ENCODE peak calls at places on chromosomes 2 and 18, in five cellular contexts. One of them, this sample, is unnamed.

GRCh38 chr18:52343731-52344340 is 3.8 kb downstream of the DCC start:
- DNase-seq in coronary artery: no peak
- DNase-seq in body of pancreas: no peak
- DNase-seq in cardiac fibroblast: no peak
- DNase-seq in A549: no peak
- DNase-seq in this sample: no peak

GRCh38 chr2:24054366-24055010 is 4.9 kb downstream of the FKBP1B start:
- DNase-seq in coronary artery: no peak
- DNase-seq in body of pancreas: no peak
- DNase-seq in cardiac fibroblast: no peak
- DNase-seq in A549: no peak
- DNase-seq in this sample: no peak

GRCh38 chr18:50560681-50561629 is 1.1 kb downstream of the MAPK4 start:
- DNase-seq in coronary artery: no peak
- DNase-seq in body of pancreas: peak; percentile 25
- DNase-seq in cardiac fibroblast: no peak
- DNase-seq in A549: no peak
- DNase-seq in this sample: no peak

GRCh38 chr2:233152541-233152940 is 92.4 kb downstream of the INPP5D start:
- DNase-seq in coronary artery: no peak
- DNase-seq in body of pancreas: peak; percentile 39
- DNase-seq in cardiac fibroblast: peak; percentile 66
- DNase-seq in A549: no peak
- DNase-seq in this sample: peak; percentile 62

GRCh38 chr18:50401888-50402287 is 27.0 kb downstream of the SKA1 start:
- DNase-seq in coronary artery: no peak
- DNase-seq in body of pancreas: peak; percentile 98
- DNase-seq in cardiac fibroblast: peak; percentile 54
- DNase-seq in A549: peak; percentile 3
- DNase-seq in this sample: peak; percentile 38

GRCh38 chr2:25566694-25567093 is 106.7 kb downstream of the DTNB start:
- DNase-seq in coronary artery: no peak
- DNase-seq in body of pancreas: no peak
- DNase-seq in cardiac fibroblast: peak; percentile 74
- DNase-seq in A549: no peak
- DNase-seq in this sample: peak; percentile 35

GRCh38 chr18:22349317-22349898 is 68.3 kb downstream of the CTAGE1 start:
- DNase-seq in coronary artery: no peak
- DNase-seq in body of pancreas: no peak
- DNase-seq in cardiac fibroblast: peak; percentile 95
- DNase-seq in A549: no peak
- DNase-seq in this sample: peak; percentile 91

GRCh38 chr18:75154997-75155396 is 53.9 kb downstream of the PTGR3 start:
- DNase-seq in coronary artery: peak; percentile 36
- DNase-seq in body of pancreas: no peak
- DNase-seq in cardiac fibroblast: no peak
- DNase-seq in A549: no peak
- DNase-seq in this sample: no peak

GRCh38 chr2:75896779-75897366 is 186.2 kb upstream of the GCFC2 start:
- DNase-seq in coronary artery: no peak
- DNase-seq in body of pancreas: peak; percentile 40
- DNase-seq in cardiac fibroblast: no peak
- DNase-seq in A549: peak; percentile 4
- DNase-seq in this sample: no peak

GRCh38 chr2:36659872-36660312 is 36.6 kb upstream of the VIT start:
- DNase-seq in coronary artery: no peak
- DNase-seq in body of pancreas: no peak
- DNase-seq in cardiac fibroblast: no peak
- DNase-seq in A549: no peak
- DNase-seq in this sample: no peak

GRCh38 chr2:126856403-126856802 is 42.3 kb upstream of the TEX51 start:
- DNase-seq in coronary artery: no peak
- DNase-seq in body of pancreas: no peak
- DNase-seq in cardiac fibroblast: no peak
- DNase-seq in A549: no peak
- DNase-seq in this sample: no peak

GRCh38 chr18:77096031-77096371 is 36.6 kb downstream of the MBP start:
- DNase-seq in coronary artery: no peak
- DNase-seq in body of pancreas: no peak
- DNase-seq in cardiac fibroblast: no peak
- DNase-seq in A549: no peak
- DNase-seq in this sample: no peak

GRCh38 chr2:128305555-128306080 is 13.1 kb downstream of the HS6ST1 start:
- DNase-seq in coronary artery: no peak
- DNase-seq in body of pancreas: peak; percentile 32
- DNase-seq in cardiac fibroblast: no peak
- DNase-seq in A549: no peak
- DNase-seq in this sample: no peak

GRCh38 chr2:216078776-216079175 is 2.8 kb downstream of the PECR start:
- DNase-seq in coronary artery: no peak
- DNase-seq in body of pancreas: no peak
- DNase-seq in cardiac fibroblast: no peak
- DNase-seq in A549: no peak
- DNase-seq in this sample: peak; percentile 35

GRCh38 chr2:218272531-218273212 is 2.4 kb downstream of the PNKD start:
- DNase-seq in coronary artery: peak; percentile 97
- DNase-seq in body of pancreas: peak; percentile 96
- DNase-seq in cardiac fibroblast: peak; percentile 96
- DNase-seq in A549: peak; percentile 87
- DNase-seq in this sample: peak; percentile 99

GRCh38 chr2:74399785-74400184 is 19.7 kb upstream of the DCTN1 start:
- DNase-seq in coronary artery: no peak
- DNase-seq in body of pancreas: no peak
- DNase-seq in cardiac fibroblast: peak; percentile 58
- DNase-seq in A549: peak; percentile 45
- DNase-seq in this sample: peak; percentile 65

GRCh38 chr18:51668101-51668500 is 470.6 kb upstream of the MEX3C start:
- DNase-seq in coronary artery: no peak
- DNase-seq in body of pancreas: peak; percentile 66
- DNase-seq in cardiac fibroblast: peak; percentile 63
- DNase-seq in A549: peak; percentile 11
- DNase-seq in this sample: peak; percentile 32

GRCh38 chr2:123453046-123453445 is 572.0 kb upstream of the CNTNAP5 start:
- DNase-seq in coronary artery: no peak
- DNase-seq in body of pancreas: no peak
- DNase-seq in cardiac fibroblast: no peak
- DNase-seq in A549: no peak
- DNase-seq in this sample: no peak
- TF ChIP-seq CTCF in coronary artery: no peak
- TF ChIP-seq CTCF in body of pancreas: no peak
- TF ChIP-seq CTCF in cardiac fibroblast: no peak
- TF ChIP-seq CTCF in A549: no peak
- TF ChIP-seq CTCF in this sample: no peak

GRCh38 chr2:98346259-98347236 is at the start of gene CNGA3:
- DNase-seq in coronary artery: no peak
- DNase-seq in body of pancreas: peak; percentile 17
- DNase-seq in cardiac fibroblast: peak; percentile 29
- DNase-seq in A549: no peak
- DNase-seq in this sample: peak; percentile 24
- H3K4me3 ChIP-seq in coronary artery: peak within 1 kb of the TSS; percentile 62
- H3K4me3 ChIP-seq in body of pancreas: no peak within 1 kb of the TSS
- H3K4me3 ChIP-seq in cardiac fibroblast: peak within 1 kb of the TSS; percentile 15
- H3K4me3 ChIP-seq in A549: no peak within 1 kb of the TSS
- H3K4me3 ChIP-seq in this sample: peak within 1 kb of the TSS; percentile 44

DNA sequence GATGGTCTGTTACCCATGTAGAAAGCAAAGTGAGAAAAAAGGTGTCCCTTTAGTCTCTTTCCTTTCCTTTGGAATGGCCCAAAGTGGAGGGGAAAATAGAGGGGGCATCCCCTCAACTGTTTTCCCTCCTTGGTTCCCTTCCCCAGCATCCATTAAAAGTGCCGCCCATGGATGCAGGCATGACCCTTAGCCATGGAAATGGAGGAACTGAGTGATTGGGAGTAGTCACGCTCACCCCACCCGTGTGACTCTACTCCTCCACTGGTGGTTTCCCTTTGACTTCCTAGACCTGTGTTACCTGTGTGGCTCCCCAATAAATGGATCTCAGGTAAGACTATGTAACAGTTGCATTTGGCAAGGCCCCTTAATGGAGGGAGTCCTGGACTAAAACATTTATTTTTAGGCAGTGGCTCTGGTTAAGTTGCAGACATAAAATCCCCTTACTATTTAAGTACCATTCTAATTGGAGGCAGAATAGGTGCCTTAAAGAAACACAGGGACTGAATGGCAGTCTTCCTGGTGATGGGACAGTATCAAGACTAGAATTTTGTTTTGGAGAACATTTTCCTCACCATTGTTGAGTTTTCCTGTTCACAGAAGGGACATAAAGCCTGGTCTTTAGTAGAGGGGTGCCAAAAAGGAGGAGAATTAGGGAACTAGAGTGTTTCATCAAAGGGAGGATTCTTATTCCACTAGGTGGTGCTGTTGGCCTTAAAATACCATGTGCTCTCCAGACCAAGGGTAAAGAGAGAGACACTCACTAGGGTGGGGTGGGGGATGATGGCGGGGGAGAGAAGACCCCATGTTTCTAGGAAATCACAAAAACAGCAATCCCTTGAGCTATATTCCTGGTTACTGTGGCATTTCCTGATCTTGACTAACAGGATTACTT is 25.7 kb upstream of the PLA2R1 start:
- DNase-seq in coronary artery: no peak
- DNase-seq in body of pancreas: no peak
- DNase-seq in cardiac fibroblast: peak; percentile 43
- DNase-seq in A549: peak; percentile 35
- DNase-seq in this sample: peak; percentile 56
- TF ChIP-seq CTCF in coronary artery: no peak
- TF ChIP-seq CTCF in body of pancreas: no peak
- TF ChIP-seq CTCF in cardiac fibroblast: peak; percentile 30
- TF ChIP-seq CTCF in A549: peak; percentile 86
- TF ChIP-seq CTCF in this sample: peak; percentile 35

GRCh38 chr2:229178117-229178516 is 93.0 kb downstream of the PID1 start:
- DNase-seq in coronary artery: no peak
- DNase-seq in body of pancreas: no peak
- DNase-seq in cardiac fibroblast: no peak
- DNase-seq in A549: no peak
- DNase-seq in this sample: no peak

GRCh38 chr2:229178706-229179105 is 92.4 kb downstream of the PID1 start:
- DNase-seq in coronary artery: no peak
- DNase-seq in body of pancreas: no peak
- DNase-seq in cardiac fibroblast: no peak
- DNase-seq in A549: no peak
- DNase-seq in this sample: no peak

GRCh38 chr2:229176136-229176535 is 95.0 kb downstream of the PID1 start:
- DNase-seq in coronary artery: no peak
- DNase-seq in body of pancreas: no peak
- DNase-seq in cardiac fibroblast: no peak
- DNase-seq in A549: no peak
- DNase-seq in this sample: no peak

GRCh38 chr2:229179598-229179997 is 91.5 kb downstream of the PID1 start:
- DNase-seq in coronary artery: no peak
- DNase-seq in body of pancreas: no peak
- DNase-seq in cardiac fibroblast: no peak
- DNase-seq in A549: no peak
- DNase-seq in this sample: no peak

DNA sequence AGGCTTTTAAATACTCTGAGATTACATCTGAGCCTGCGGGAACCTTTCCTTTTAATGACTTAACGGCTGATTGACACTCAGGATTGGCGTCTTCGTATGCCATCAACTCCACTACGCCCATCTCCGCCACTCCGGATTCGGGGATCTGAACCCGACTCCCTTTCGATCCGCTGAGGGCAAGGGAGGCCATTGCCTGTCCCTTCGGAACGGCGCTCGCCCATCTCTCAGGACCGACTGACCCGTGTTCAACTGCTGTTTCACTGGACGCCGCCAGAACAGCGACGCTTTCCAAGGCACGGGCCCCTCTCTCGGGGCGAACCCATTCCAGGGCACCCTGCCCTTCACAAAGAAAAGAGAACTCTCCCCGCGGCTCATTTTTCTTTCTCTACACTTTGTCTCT is 90.4 kb downstream of the PID1 start:
- DNase-seq in coronary artery: no peak
- DNase-seq in body of pancreas: no peak
- DNase-seq in cardiac fibroblast: no peak
- DNase-seq in A549: no peak
- DNase-seq in this sample: no peak
- H3K4me3 ChIP-seq in coronary artery: no peak overlapping the region
- H3K4me3 ChIP-seq in body of pancreas: no peak overlapping the region
- H3K4me3 ChIP-seq in cardiac fibroblast: no peak overlapping the region
- H3K4me3 ChIP-seq in A549: no peak overlapping the region
- H3K4me3 ChIP-seq in this sample: no peak overlapping the region

GRCh38 chr2:108934151-108934550 is 54.9 kb downstream of the EDAR start:
- DNase-seq in coronary artery: no peak
- DNase-seq in body of pancreas: no peak
- DNase-seq in cardiac fibroblast: no peak
- DNase-seq in A549: no peak
- DNase-seq in this sample: no peak
- TF ChIP-seq CTCF in coronary artery: no peak
- TF ChIP-seq CTCF in body of pancreas: no peak
- TF ChIP-seq CTCF in cardiac fibroblast: no peak
- TF ChIP-seq CTCF in A549: no peak
- TF ChIP-seq CTCF in this sample: no peak

DNA sequence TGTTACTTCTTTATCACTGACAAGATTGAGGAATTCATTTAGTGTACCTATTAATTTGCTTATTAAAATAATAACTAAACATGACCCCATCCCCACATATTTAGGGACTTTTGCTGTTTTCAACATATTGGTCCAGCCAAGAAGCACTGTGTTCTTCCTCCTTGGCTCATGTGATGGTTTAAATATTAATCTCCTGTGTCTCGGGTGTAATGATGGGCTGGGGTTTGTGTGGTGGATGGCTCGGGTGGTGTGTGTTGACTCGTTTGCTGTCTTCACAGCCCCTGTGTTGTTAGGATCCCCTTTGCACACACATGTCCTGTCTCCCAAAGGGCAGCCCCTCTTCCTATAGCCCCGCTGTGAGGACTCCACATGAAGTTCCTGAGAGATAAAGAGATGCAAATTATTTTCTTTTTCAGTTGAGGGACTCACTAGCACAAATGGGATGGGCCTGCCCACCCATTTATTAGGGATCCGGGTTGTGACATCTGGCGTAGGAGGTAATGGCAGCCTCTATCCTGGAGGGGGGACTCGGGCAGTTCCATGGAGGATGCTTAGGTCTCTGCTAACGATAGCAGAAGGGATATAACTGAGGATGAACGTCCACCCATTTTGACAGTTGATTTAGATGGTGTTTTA is 53.4 kb downstream of the FHOD3 start:
- DNase-seq in coronary artery: peak; percentile 28
- DNase-seq in body of pancreas: no peak
- DNase-seq in cardiac fibroblast: no peak
- DNase-seq in A549: no peak
- DNase-seq in this sample: no peak
- H3K4me3 ChIP-seq in coronary artery: no peak overlapping the region
- H3K4me3 ChIP-seq in body of pancreas: no peak overlapping the region
- H3K4me3 ChIP-seq in cardiac fibroblast: no peak overlapping the region
- H3K4me3 ChIP-seq in A549: no peak overlapping the region
- H3K4me3 ChIP-seq in this sample: no peak overlapping the region